ENCODE peak calls at places on chromosomes 13 and 19, in seven cellular contexts. F is Peyer's patch; W is CD8-positive, alpha-beta memory T cell; U is BJ; I is breast epithelium; X is ascending aorta; A is HL-60. S is an unnamed sample.

GRCh38 chr19:1861599-1862031 is 1.8 kb downstream of the KLF16 start:
- DNase-seq in F (no peak), W (no peak), U (no peak), I (no peak), X (no peak), A (no peak), S (no peak)

GRCh38 chr13:43245374-43245964 is 222.1 kb downstream of the DNAJC15 start:
- DNase-seq in F (no peak), W (no peak), U (peak), I (no peak), X (no peak), A (no peak), S (no peak)

GRCh38 chr19:17722655-17723240 is 3.5 kb downstream of the MAP1S start:
- DNase-seq in F (no peak), W (no peak), U (no peak), I (no peak), X (no peak), A (no peak), S (no peak)

GRCh38 chr13:57633141-57633949 is 1.8 kb downstream of the PCDH17 start:
- DNase-seq in F (peak), W (no peak), U (no peak), I (no peak), X (peak), A (no peak), S (no peak)

GRCh38 chr13:92661406-92661805 is 565.2 kb upstream of the GPC6 start:
- DNase-seq in F (no peak), W (no peak), U (no peak), I (no peak), X (no peak), A (no peak), S (no peak)

GRCh38 chr19:37519890-37520289 is 13.2 kb downstream of the ZNF793 start:
- DNase-seq in F (no peak), W (no peak), U (no peak), I (no peak), X (no peak), A (no peak), S (no peak)

GRCh38 chr13:71290963-71291937 is 575.8 kb downstream of the DACH1 start:
- DNase-seq in F (no peak), W (peak), U (no peak), I (no peak), X (peak), A (peak), S (peak)

GRCh38 chr13:73228546-73228945 is 169.7 kb downstream of the KLF5 start:
- DNase-seq in F (no peak), W (no peak), U (no peak), I (no peak), X (no peak), A (no peak), S (no peak)

GRCh38 chr13:50189450-50189849 is 174.2 kb downstream of the KCNRG start:
- DNase-seq in F (no peak), W (no peak), U (no peak), I (no peak), X (no peak), A (no peak), S (no peak)

GRCh38 chr19:42274065-42274682 is 5.1 kb downstream of the CIC start:
- DNase-seq in F (peak), W (no peak), U (no peak), I (no peak), X (no peak), A (no peak), S (no peak)

GRCh38 chr19:29510701-29511265 is 15.0 kb upstream of the VSTM2B start:
- DNase-seq in F (peak), W (no peak), U (no peak), I (no peak), X (no peak), A (no peak), S (no peak)

GRCh38 chr13:20181180-20181579 is 11.6 kb downstream of the GJB2 start:
- DNase-seq in F (no peak), W (no peak), U (no peak), I (no peak), X (no peak), A (no peak), S (no peak)

GRCh38 chr19:35932291-35932936 is 3.8 kb upstream of the LRFN3 start:
- DNase-seq in F (no peak), W (no peak), U (no peak), I (no peak), X (no peak), A (no peak), S (no peak)

GRCh38 chr13:43782686-43783085 is 4.1 kb downstream of the ENOX1 start:
- DNase-seq in F (no peak), W (no peak), U (no peak), I (no peak), X (no peak), A (no peak), S (no peak)

GRCh38 chr13:51643114-51643881 is 59.0 kb downstream of the WDFY2 start:
- DNase-seq in F (no peak), W (no peak), U (peak), I (no peak), X (no peak), A (peak), S (no peak)

GRCh38 chr13:33761744-33762143 is 56.2 kb upstream of the RFC3 start:
- DNase-seq in F (no peak), W (no peak), U (no peak), I (no peak), X (no peak), A (no peak), S (no peak)

GRCh38 chr13:82341116-82341515 is 1541.2 kb downstream of the SLITRK1 start:
- DNase-seq in F (no peak), W (no peak), U (no peak), I (no peak), X (no peak), A (no peak), S (no peak)

GRCh38 chr13:95145587-95145986 is 155.7 kb downstream of the ABCC4 start:
- DNase-seq in F (no peak), W (no peak), U (no peak), I (no peak), X (no peak), A (no peak), S (no peak)

GRCh38 chr13:36681894-36682624 is 8.2 kb downstream of the SERTM1 start:
- DNase-seq in F (no peak), W (no peak), U (no peak), I (no peak), X (no peak), A (no peak), S (no peak)

GRCh38 chr13:111215081-111216047 is 100.3 kb downstream of the ARHGEF7 start:
- DNase-seq in F (no peak), W (no peak), U (no peak), I (no peak), X (peak), A (no peak), S (no peak)

GRCh38 chr13:112965573-112966115 is 3.4 kb upstream of the MCF2L start:
- DNase-seq in F (no peak), W (no peak), U (no peak), I (no peak), X (no peak), A (no peak), S (no peak)

GRCh38 chr13:24664726-24665409 is 15.3 kb upstream of the ATP12A start:
- DNase-seq in F (no peak), W (no peak), U (no peak), I (no peak), X (no peak), A (no peak), S (no peak)

GRCh38 chr13:60090579-60090978 is 73.1 kb downstream of the DIAPH3 start:
- DNase-seq in F (no peak), W (no peak), U (peak), I (no peak), X (no peak), A (no peak), S (no peak)

GRCh38 chr13:23289917-23290357 is 109.2 kb downstream of the SGCG start:
- DNase-seq in F (no peak), W (no peak), U (no peak), I (no peak), X (no peak), A (no peak), S (no peak)

GRCh38 chr19:44905437-44906160 is at the start of gene APOE:
- DNase-seq in F (no peak), W (no peak), U (no peak), I (peak), X (no peak), A (no peak), S (no peak)

GRCh38 chr19:44909775-44910174 is 4.2 kb downstream of the APOE start:
- DNase-seq in F (no peak), W (no peak), U (no peak), I (no peak), X (no peak), A (no peak), S (no peak)

GRCh38 chr19:44908836-44909201 is 3.2 kb downstream of the APOE start:
- DNase-seq in F (no peak), W (no peak), U (no peak), I (no peak), X (no peak), A (no peak), S (no peak)

GRCh38 chr19:44908074-44908835 is 2.7 kb downstream of the APOE start:
- DNase-seq in F (no peak), W (no peak), U (no peak), I (no peak), X (no peak), A (no peak), S (no peak)

DNA sequence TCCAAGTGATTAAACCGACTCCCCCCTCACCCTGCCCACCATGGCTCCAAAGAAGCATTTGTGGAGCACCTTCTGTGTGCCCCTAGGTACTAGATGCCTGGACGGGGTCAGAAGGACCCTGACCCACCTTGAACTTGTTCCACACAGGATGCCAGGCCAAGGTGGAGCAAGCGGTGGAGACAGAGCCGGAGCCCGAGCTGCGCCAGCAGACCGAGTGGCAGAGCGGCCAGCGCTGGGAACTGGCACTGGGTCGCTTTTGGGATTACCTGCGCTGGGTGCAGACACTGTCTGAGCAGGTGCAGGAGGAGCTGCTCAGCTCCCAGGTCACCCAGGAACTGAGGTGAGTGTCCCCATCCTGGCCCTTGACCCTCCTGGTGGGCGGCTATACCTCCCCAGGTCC is 2.0 kb downstream of the APOE start:
- DNase-seq in F (no peak), W (no peak), U (no peak), I (no peak), X (no peak), A (no peak), S (no peak)
- H3K4me3 ChIP-seq in F (no peak), W (no peak), U (no peak), I (no peak), X (no peak), A (no peak), S (no peak)

GRCh38 chr19:53131085-53131484 is 1.6 kb downstream of the ZNF415 start:
- DNase-seq in F (no peak), W (no peak), U (no peak), I (no peak), X (no peak), A (no peak), S (no peak)
- H3K4me3 ChIP-seq in F (no peak), W (no peak), U (no peak), I (no peak), X (peak), A (no peak), S (no peak)

GRCh38 chr13:40981361-40981760 is 37.8 kb downstream of the ELF1 start:
- DNase-seq in F (no peak), W (no peak), U (no peak), I (no peak), X (no peak), A (peak), S (no peak)
- H3K4me3 ChIP-seq in F (peak), W (peak), U (no peak), I (peak), X (peak), A (peak), S (peak)

GRCh38 chr19:591099-591958 is 1.6 kb downstream of the HCN2 start:
- DNase-seq in F (no peak), W (no peak), U (no peak), I (no peak), X (no peak), A (no peak), S (no peak)
- H3K4me3 ChIP-seq in F (no peak), W (no peak), U (no peak), I (no peak), X (no peak), A (no peak), S (no peak)

GRCh38 chr19:47389150-47389556 is 30.2 kb downstream of the MEIS3 start:
- DNase-seq in F (no peak), W (no peak), U (no peak), I (no peak), X (peak), A (peak), S (no peak)
- H3K4me3 ChIP-seq in F (no peak), W (no peak), U (no peak), I (no peak), X (no peak), A (no peak), S (no peak)

GRCh38 chr19:8333771-8334457 is 9.1 kb downstream of the KANK3 start:
- DNase-seq in F (no peak), W (no peak), U (no peak), I (no peak), X (no peak), A (no peak), S (no peak)
- H3K4me3 ChIP-seq in F (no peak), W (no peak), U (no peak), I (peak), X (no peak), A (no peak), S (no peak)